ENCODE peak calls at places on chromosome 10, in seven cellular contexts. P is SK-N-SH, V is GM12878, R is GM12891, U is H1, D is K562, Z is HepG2. I is an unnamed sample.

GRCh38 chr10:79102056-79102874 is 33.5 kb downstream of the ZMIZ1 start:
- DNase-seq in P (peak), V (no peak), R (no peak), U (no peak), D (peak), Z (no peak), I (no peak)

GRCh38 chr10:73480158-73480557 is 15.7 kb downstream of the PPP3CB start:
- DNase-seq in P (no peak), V (no peak), R (no peak), U (no peak), D (no peak), Z (no peak), I (no peak)

GRCh38 chr10:104445359-104445758 is 91.7 kb downstream of the CFAP58 start:
- DNase-seq in P (no peak), V (no peak), R (no peak), U (no peak), D (no peak), Z (no peak), I (no peak)

GRCh38 chr10:110141747-110142625 is 65.4 kb upstream of the MXI1 start:
- DNase-seq in P (no peak), V (no peak), R (no peak), U (no peak), D (no peak), Z (peak), I (no peak)

GRCh38 chr10:20105931-20106330 is 289.7 kb downstream of the PLXDC2 start:
- DNase-seq in P (no peak), V (no peak), R (no peak), U (no peak), D (no peak), Z (no peak), I (no peak)

GRCh38 chr10:13994932-13995331 is 335.8 kb downstream of the FRMD4A start:
- DNase-seq in P (no peak), V (no peak), R (no peak), U (no peak), D (no peak), Z (no peak), I (no peak)

GRCh38 chr10:73780966-73781365 is 882 bp upstream of the CHCHD1 start:
- DNase-seq in P (no peak), V (no peak), R (no peak), U (no peak), D (peak), Z (no peak), I (no peak)

GRCh38 chr10:72092987-72093386 is 4.6 kb upstream of the SPOCK2 start:
- DNase-seq in P (no peak), V (no peak), R (no peak), U (no peak), D (no peak), Z (no peak), I (no peak)

GRCh38 chr10:90723416-90724068 is 134.3 kb downstream of the HTR7 start:
- DNase-seq in P (no peak), V (no peak), R (no peak), U (no peak), D (no peak), Z (no peak), I (no peak)

GRCh38 chr10:82536668-82537067 is 661.7 kb downstream of the NRG3 start:
- DNase-seq in P (no peak), V (no peak), R (no peak), U (no peak), D (no peak), Z (no peak), I (no peak)

GRCh38 chr10:1526427-1527055 is 210.8 kb downstream of the ADARB2 start:
- DNase-seq in P (no peak), V (no peak), R (no peak), U (no peak), D (peak), Z (no peak), I (no peak)

GRCh38 chr10:59585046-59585700 is 124.5 kb downstream of the SLC16A9 start:
- DNase-seq in P (peak), V (no peak), R (no peak), U (no peak), D (no peak), Z (no peak), I (no peak)

GRCh38 chr10:125035136-125035535 is 93.2 kb downstream of the ZRANB1 start:
- DNase-seq in P (no peak), V (no peak), R (no peak), U (no peak), D (no peak), Z (peak), I (no peak)

GRCh38 chr10:90051474-90051873 is 350.1 kb downstream of the KIF20B start:
- DNase-seq in P (no peak), V (peak), R (no peak), U (no peak), D (no peak), Z (no peak), I (no peak)

GRCh38 chr10:69829792-69830191 is 28.1 kb downstream of the COL13A1 start:
- DNase-seq in P (no peak), V (no peak), R (no peak), U (no peak), D (no peak), Z (no peak), I (no peak)

GRCh38 chr10:54614062-54614461 is 187.0 kb downstream of the PCDH15 start:
- DNase-seq in P (no peak), V (no peak), R (no peak), U (no peak), D (no peak), Z (no peak), I (no peak)

GRCh38 chr10:110337401-110337800 is 32.7 kb upstream of the SMNDC1 start:
- DNase-seq in P (no peak), V (no peak), R (no peak), U (no peak), D (no peak), Z (no peak), I (no peak)

GRCh38 chr10:93463723-93464511 is 18.2 kb downstream of the MYOF start:
- DNase-seq in P (no peak), V (no peak), R (no peak), U (no peak), D (no peak), Z (no peak), I (no peak)

GRCh38 chr10:101781655-101781983 is 1.6 kb downstream of the NPM3 start:
- DNase-seq in P (peak), V (no peak), R (no peak), U (no peak), D (no peak), Z (no peak), I (no peak)

GRCh38 chr10:52959810-52960209 is 187.2 kb upstream of the MBL2 start:
- DNase-seq in P (no peak), V (no peak), R (no peak), U (no peak), D (no peak), Z (no peak), I (no peak)

GRCh38 chr10:124376411-124376810 is 42.3 kb downstream of the OAT start:
- DNase-seq in P (no peak), V (no peak), R (no peak), U (no peak), D (no peak), Z (no peak), I (no peak)

GRCh38 chr10:13971586-13972475 is 358.9 kb downstream of the FRMD4A start:
- DNase-seq in P (no peak), V (no peak), R (no peak), U (no peak), D (no peak), Z (no peak), I (no peak)

GRCh38 chr10:26112532-26112931 is 104.0 kb upstream of the GAD2 start:
- DNase-seq in P (no peak), V (no peak), R (no peak), U (no peak), D (no peak), Z (no peak), I (no peak)

GRCh38 chr10:75335983-75336382 is 65.6 kb downstream of the ZNF503 start:
- DNase-seq in P (no peak), V (peak), R (peak), U (no peak), D (no peak), Z (no peak), I (no peak)

GRCh38 chr10:58515296-58515956 is 2.8 kb downstream of the BICC1 start:
- DNase-seq in P (no peak), V (no peak), R (no peak), U (no peak), D (no peak), Z (no peak), I (no peak)

GRCh38 chr10:110530131-110530831 is 32.6 kb downstream of the DUSP5 start:
- DNase-seq in P (peak), V (no peak), R (no peak), U (peak), D (no peak), Z (peak), I (no peak)

GRCh38 chr10:117112220-117112619 is 25.9 kb downstream of the VAX1 start:
- DNase-seq in P (no peak), V (no peak), R (no peak), U (no peak), D (no peak), Z (peak), I (no peak)

GRCh38 chr10:101903827-101904520 is 60.4 kb upstream of the KCNIP2 start:
- DNase-seq in P (no peak), V (peak), R (no peak), U (no peak), D (no peak), Z (no peak), I (no peak)

GRCh38 chr10:49605939-49606509 is 4.1 kb upstream of the SLC18A3 start:
- DNase-seq in P (no peak), V (no peak), R (no peak), U (no peak), D (no peak), Z (no peak), I (no peak)

GRCh38 chr10:15223174-15223573 is 54.7 kb upstream of the NMT2 start:
- DNase-seq in P (no peak), V (no peak), R (no peak), U (no peak), D (no peak), Z (no peak), I (no peak)

GRCh38 chr10:111335826-111336225 is 259.0 kb downstream of the ADRA2A start:
- DNase-seq in P (no peak), V (no peak), R (no peak), U (no peak), D (no peak), Z (no peak), I (no peak)

GRCh38 chr10:111648046-111648445 is 535.5 kb downstream of the GPAM start:
- DNase-seq in P (peak), V (no peak), R (no peak), U (no peak), D (no peak), Z (no peak), I (no peak)

GRCh38 chr10:86262671-86263165 is 103.9 kb downstream of the GRID1 start:
- DNase-seq in P (no peak), V (no peak), R (no peak), U (peak), D (no peak), Z (no peak), I (no peak)

GRCh38 chr10:30818854-30819253 is 189.3 kb upstream of the LYZL2 start:
- DNase-seq in P (no peak), V (no peak), R (no peak), U (no peak), D (no peak), Z (no peak), I (no peak)

GRCh38 chr10:10517866-10518265 is 499.8 kb upstream of the CELF2 start:
- DNase-seq in P (no peak), V (no peak), R (no peak), U (no peak), D (no peak), Z (no peak), I (no peak)

GRCh38 chr10:128043259-128044045 is 82.8 kb downstream of the MKI67 start:
- DNase-seq in P (no peak), V (no peak), R (no peak), U (no peak), D (no peak), Z (no peak), I (no peak)

GRCh38 chr10:51892313-51892712 is 192.9 kb upstream of the CSTF2T start:
- DNase-seq in P (no peak), V (no peak), R (no peak), U (no peak), D (no peak), Z (no peak), I (no peak)

GRCh38 chr10:14483417-14483816 is 152.7 kb upstream of the FRMD4A start:
- DNase-seq in P (no peak), V (no peak), R (no peak), U (no peak), D (no peak), Z (no peak), I (no peak)

DNA sequence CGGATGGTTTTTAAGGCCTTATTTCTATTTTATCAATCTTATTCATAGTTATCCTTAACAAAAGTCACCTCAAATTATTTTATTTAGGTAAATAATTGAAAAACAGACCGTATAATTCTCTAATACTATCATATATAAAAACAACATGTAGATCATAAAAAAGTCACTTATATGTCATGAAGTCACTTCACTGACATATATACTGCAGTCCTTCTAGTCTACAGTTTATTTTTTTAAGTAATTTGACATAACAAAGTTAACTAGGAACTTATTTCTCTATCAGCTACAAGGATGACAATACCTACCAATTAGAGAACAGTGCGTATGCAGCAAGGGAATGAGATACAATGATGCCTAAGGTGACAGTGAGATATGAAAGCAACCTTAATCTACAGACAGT is 26.2 kb downstream of the JMJD1C start:
- DNase-seq in P (no peak), V (no peak), R (no peak), U (no peak), D (no peak), Z (no peak), I (no peak)
- TF ChIP-seq TAF1 in P (no peak), V (no peak), R (no peak), U (no peak), D (no peak), Z (no peak), I (no peak)

GRCh38 chr10:77588886-77589285 is 48.7 kb downstream of the KCNMA1 start:
- DNase-seq in P (no peak), V (no peak), R (no peak), U (no peak), D (no peak), Z (no peak), I (no peak)
- TF ChIP-seq POLR2AphosphoS5 in P (no peak), V (no peak), R (no peak), U (no peak), D (no peak), Z (no peak), I (no peak)

GRCh38 chr10:119191881-119192280 is 13.3 kb upstream of the PRDX3 start:
- DNase-seq in P (no peak), V (no peak), R (no peak), U (no peak), D (no peak), Z (no peak), I (no peak)
- TF ChIP-seq TAF1 in P (no peak), V (no peak), R (no peak), U (no peak), D (no peak), Z (no peak), I (no peak)

DNA sequence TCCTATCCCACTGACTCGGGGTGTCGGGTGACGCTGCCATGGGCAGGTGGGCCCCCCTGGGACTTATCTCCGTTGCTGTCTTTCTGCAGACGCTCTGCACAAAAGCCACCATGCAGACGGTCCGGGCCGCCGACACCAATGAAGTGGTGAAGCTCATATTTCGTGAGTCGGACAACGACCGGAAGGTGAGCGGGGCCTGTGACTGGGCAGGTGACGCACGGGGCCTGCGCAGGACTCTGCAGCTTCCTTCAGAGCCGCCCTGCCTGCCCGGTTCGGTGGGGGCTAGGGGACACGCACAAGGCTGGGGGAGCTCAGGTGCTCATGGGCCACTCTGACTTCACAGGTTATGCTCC is 36.5 kb downstream of the NKX6-2 start:
- DNase-seq in P (no peak), V (no peak), R (no peak), U (no peak), D (no peak), Z (no peak), I (no peak)
- TF ChIP-seq POLR2AphosphoS5 in P (no peak), V (no peak), R (no peak), U (no peak), D (no peak), Z (no peak), I (no peak)

DNA sequence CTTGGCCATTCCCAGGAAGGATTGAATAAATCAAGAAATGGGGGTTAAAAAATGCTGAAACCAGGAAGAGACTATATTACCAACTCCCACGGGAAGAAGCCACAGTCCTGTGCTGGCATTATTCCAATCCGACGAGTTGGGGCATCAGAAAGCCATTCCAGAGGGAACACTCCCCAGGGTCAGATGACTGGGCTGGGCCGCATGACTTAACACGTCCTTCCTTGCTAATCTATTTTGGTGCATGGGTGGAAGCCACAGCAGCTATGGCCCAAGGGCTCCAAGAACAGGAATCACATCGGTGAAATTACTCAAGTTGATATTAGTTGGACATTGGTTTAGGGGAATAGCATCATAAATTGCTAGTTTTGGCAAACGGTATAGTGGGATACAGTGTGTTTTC is 592.9 kb upstream of the NRP1 start:
- DNase-seq in P (no peak), V (no peak), R (no peak), U (no peak), D (peak), Z (no peak), I (no peak)
- TF ChIP-seq TAF1 in P (no peak), V (no peak), R (no peak), U (no peak), D (no peak), Z (no peak), I (no peak)